ENCODE peak calls at places on chromosomes 7 and 10, in six cellular contexts. X, W, G, L, C and M are unnamed samples.

GRCh38 chr7:102439963-102440795 is 6.8 kb downstream of the ORAI2 start:
- DNase-seq in G (no peak), L (peak), C (peak), W (peak), X (peak), M (peak)

GRCh38 chr7:148262721-148263229 is 327.8 kb upstream of the C7orf33 start:
- DNase-seq in W (peak), X (no peak), L (peak), C (peak), G (peak), M (peak)

GRCh38 chr7:129689995-129690581 is 78.6 kb downstream of the NRF1 start:
- DNase-seq in C (no peak), G (peak), L (no peak), W (no peak), X (no peak), M (no peak)

GRCh38 chr10:133415752-133416151 is 8.7 kb downstream of the SPRN start:
- DNase-seq in L (no peak), X (no peak), C (no peak), G (no peak), W (no peak), M (peak)

GRCh38 chr7:154886591-154886990 is 116.3 kb downstream of the PAXIP1 start:
- DNase-seq in G (no peak), L (no peak), W (no peak), C (no peak), X (no peak), M (no peak)

GRCh38 chr10:329361-330099 is 194.3 kb downstream of the ZMYND11 start:
- DNase-seq in G (no peak), W (peak), X (peak), L (peak), C (peak), M (peak)

GRCh38 chr7:151383638-151384351 is 26.0 kb downstream of the WDR86 start:
- DNase-seq in C (no peak), W (no peak), X (no peak), L (no peak), G (no peak), M (peak)

GRCh38 chr7:52273685-52274610 is 761.5 kb upstream of the POM121L12 start:
- DNase-seq in W (no peak), G (no peak), L (no peak), X (no peak), C (no peak), M (peak)

GRCh38 chr10:120749032-120749431 is 102.1 kb upstream of the WDR11 start:
- DNase-seq in C (no peak), L (no peak), W (no peak), X (no peak), G (no peak), M (no peak)

GRCh38 chr10:11898372-11899066 is 75.4 kb downstream of the PROSER2 start:
- DNase-seq in X (no peak), G (no peak), C (no peak), W (peak), L (peak), M (peak)

GRCh38 chr10:5595591-5596590 is 70.5 kb downstream of the ASB13 start:
- DNase-seq in L (no peak), X (peak), G (no peak), W (peak), C (no peak), M (no peak)

GRCh38 chr10:34918896-34919295 is 103.8 kb upstream of the PARD3 start:
- DNase-seq in G (no peak), C (peak), X (no peak), L (no peak), W (no peak), M (no peak)

GRCh38 chr10:127945335-127945734 is 38.4 kb downstream of the PTPRE start:
- DNase-seq in W (peak), G (no peak), X (no peak), L (no peak), C (peak), M (no peak)